ENCODE peak calls at places on chromosomes 3 and 15, in five cellular contexts. U, B, J, I and X are unnamed samples.
A peak's percentile ranks its signal among the peaks of the same experiment; 100 is the strongest.

GRCh38 chr15:42012241-42012640 is 8.6 kb downstream of the PLA2G4E start:
- DNase-seq in J (no peak), B (no peak), I (no peak), U (no peak), X (peak; percentile 39)

GRCh38 chr15:80404719-80405553 is 754 bp downstream of the ARNT2 start:
- DNase-seq in I (peak; percentile 74), J (peak; percentile 67), U (no peak), B (no peak), X (no peak)

GRCh38 chr3:79380581-79380980 is 387.2 kb downstream of the ROBO1 start:
- DNase-seq in J (no peak), B (no peak), I (no peak), U (no peak), X (no peak)

GRCh38 chr3:184336484-184337230 is 743 bp upstream of the FAM131A start:
- DNase-seq in I (no peak), U (peak; percentile 55), J (peak; percentile 83), B (peak; percentile 74), X (peak; percentile 55)

GRCh38 chr3:48157950-48158376 is 30.3 kb downstream of the CDC25A start:
- DNase-seq in J (peak; percentile 87), I (no peak), U (no peak), B (peak; percentile 80), X (peak; percentile 65)

GRCh38 chr15:39181901-39182300 is 399.0 kb upstream of the THBS1 start:
- DNase-seq in B (no peak), I (no peak), J (no peak), U (no peak), X (no peak)

GRCh38 chr3:186132487-186132886 is 23.6 kb upstream of the ETV5 start:
- DNase-seq in I (no peak), U (no peak), B (no peak), J (no peak), X (no peak)

GRCh38 chr15:95262866-95263564 is 1031.7 kb downstream of the MCTP2 start:
- DNase-seq in I (no peak), J (no peak), B (no peak), U (no peak), X (no peak)

GRCh38 chr15:38263996-38264395 is 11.4 kb downstream of the SPRED1 start:
- DNase-seq in U (no peak), B (no peak), J (no peak), I (no peak), X (no peak)

GRCh38 chr3:110526732-110527727 is 544.6 kb upstream of the NECTIN3 start:
- DNase-seq in U (no peak), B (no peak), I (no peak), J (peak; percentile 61), X (no peak)

GRCh38 chr3:179108091-179108490 is 36.5 kb upstream of the ZMAT3 start:
- DNase-seq in U (no peak), B (no peak), I (no peak), J (no peak), X (no peak)

DNA sequence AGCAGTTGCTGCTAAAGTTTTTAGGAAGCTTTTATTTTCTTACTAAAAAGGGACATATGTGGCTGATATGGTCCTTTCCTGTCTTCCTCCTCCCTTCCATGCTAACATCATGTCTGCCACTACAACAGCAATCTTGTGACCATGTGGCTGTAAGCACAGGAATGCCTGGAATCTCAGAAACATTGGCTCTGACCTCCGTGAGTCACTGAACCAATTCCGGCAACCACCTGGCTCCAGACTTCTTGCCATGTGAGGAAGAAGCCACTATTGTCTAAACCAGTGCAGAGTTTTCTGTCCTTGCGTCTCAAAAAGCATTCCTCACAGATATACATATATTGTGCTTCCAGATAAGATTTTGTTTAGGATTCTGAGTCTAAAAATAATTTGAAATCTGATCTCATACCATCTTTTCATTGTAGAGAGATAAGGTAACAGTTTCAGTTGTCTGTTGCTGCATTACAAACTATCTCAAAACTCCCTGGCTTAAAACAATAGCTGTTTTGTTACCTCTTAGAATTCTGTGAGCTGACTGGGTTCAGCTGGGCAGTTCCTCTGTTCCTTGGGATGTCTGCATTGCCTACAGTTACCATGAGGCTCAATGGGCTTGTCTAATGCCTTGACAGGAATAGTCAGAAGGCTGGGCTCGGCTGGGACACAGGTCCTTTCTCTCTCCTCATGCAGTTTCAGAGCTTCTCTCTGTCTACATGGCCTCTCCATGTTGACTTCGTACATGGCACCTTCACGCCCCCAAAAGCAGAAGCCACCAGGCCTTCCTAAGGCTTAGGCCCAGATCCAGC is 77.3 kb upstream of the MAGI1 start:
- DNase-seq in I (no peak), U (peak; percentile 88), J (peak; percentile 83), B (peak; percentile 66), X (peak; percentile 34)
- TF ChIP-seq POLR2AphosphoS5 in I (peak; percentile 83), U (peak; percentile 70), J (no peak), B (no peak), X (peak; percentile 50)

DNA sequence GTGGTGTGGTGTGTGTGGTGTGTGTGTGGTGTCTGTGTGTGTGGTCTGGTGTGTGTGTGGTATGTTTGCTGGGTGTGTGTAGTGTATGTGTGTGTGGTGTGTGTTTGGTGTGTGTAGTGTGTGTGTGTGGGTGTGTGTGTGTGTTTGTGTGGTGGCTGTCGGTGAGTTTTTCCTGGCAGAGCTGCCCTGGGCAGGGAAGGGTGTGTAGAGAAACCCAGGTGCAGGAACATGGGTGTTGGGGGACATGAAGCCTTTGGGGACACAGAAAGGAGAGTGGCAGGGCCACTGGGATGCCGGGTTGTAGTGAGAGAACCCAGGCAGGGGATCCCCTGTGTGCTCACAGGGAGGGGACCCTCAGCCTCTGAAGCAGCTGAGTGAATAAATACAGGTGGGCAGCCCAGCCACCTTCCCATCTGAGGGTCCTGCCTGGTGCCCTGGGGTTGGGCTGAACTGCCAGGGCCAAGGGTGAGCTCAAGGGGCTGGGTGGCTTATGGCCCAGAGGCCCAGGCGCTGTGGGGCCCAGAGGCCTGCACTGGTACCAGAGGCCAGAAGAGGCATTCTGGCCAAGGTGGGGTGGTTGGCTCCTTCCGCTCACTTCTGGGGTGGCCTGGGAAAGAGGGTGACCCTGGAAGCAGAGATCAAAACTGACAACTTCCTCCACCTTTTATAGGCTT is 48.5 kb upstream of the CTSH start:
- DNase-seq in B (no peak), J (no peak), I (no peak), U (no peak), X (no peak)
- TF ChIP-seq POLR2AphosphoS5 in B (no peak), J (no peak), I (no peak), U (no peak), X (no peak)

GRCh38 chr3:15294914-15295313 is 37.5 kb downstream of the SH3BP5 start:
- DNase-seq in B (peak; percentile 72), U (no peak), J (no peak), I (no peak), X (no peak)
- TF ChIP-seq POLR2AphosphoS5 in B (no peak), U (no peak), J (no peak), I (no peak), X (no peak)

GRCh38 chr3:15614958-15615357 is 13.4 kb downstream of the BTD start:
- DNase-seq in I (no peak), J (no peak), B (no peak), U (no peak), X (no peak)
- TF ChIP-seq POLR2AphosphoS5 in I (no peak), J (no peak), B (no peak), U (no peak), X (no peak)

DNA sequence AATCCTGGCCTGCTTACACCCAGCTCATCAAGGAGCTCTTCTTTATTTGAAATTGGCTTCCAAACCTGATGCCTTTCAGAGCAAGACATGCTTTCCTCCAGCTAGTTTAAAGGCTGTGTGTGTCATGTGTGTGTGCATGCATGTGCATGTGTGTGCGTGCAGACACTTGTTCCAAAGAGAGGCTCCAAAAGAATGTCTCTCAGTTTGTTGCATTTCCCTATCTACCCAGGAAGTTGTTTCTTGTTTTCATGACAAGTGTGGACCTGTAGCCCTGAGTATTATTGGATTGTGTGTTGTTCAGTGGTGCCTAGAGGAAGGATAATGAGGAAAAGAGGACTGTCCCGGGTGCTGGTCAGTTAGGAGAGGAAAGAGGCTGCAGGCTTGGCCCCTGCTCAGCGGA is 240.0 kb downstream of the THSD4 start:
- DNase-seq in B (no peak), J (no peak), U (no peak), I (no peak), X (no peak)
- TF ChIP-seq POLR2AphosphoS5 in B (no peak), J (no peak), U (no peak), I (no peak), X (no peak)

GRCh38 chr15:60390931-60391501 is 6.8 kb downstream of the ANXA2 start:
- DNase-seq in I (no peak), J (peak; percentile 61), B (peak; percentile 82), U (peak; percentile 54), X (peak; percentile 42)

GRCh38 chr15:60395276-60396011 is 2.3 kb downstream of the ANXA2 start:
- DNase-seq in U (no peak), J (no peak), I (no peak), B (no peak), X (no peak)

GRCh38 chr15:60392601-60392985 is 5.2 kb downstream of the ANXA2 start:
- DNase-seq in J (peak; percentile 56), B (no peak), U (peak; percentile 49), I (no peak), X (no peak)

GRCh38 chr15:60391722-60392340 is 6.0 kb downstream of the ANXA2 start:
- DNase-seq in B (no peak), I (no peak), J (no peak), U (no peak), X (no peak)

GRCh38 chr15:60392986-60393811 is 4.6 kb downstream of the ANXA2 start:
- DNase-seq in U (peak; percentile 84), B (peak; percentile 92), I (no peak), J (no peak), X (peak; percentile 55)
- TF ChIP-seq POLR2AphosphoS5 in U (peak; percentile 80), B (no peak), I (peak; percentile 79), J (no peak), X (peak; percentile 78)

GRCh38 chr3:196740476-196741400 is 1.1 kb downstream of the PAK2 start:
- DNase-seq in J (peak; percentile 73), U (no peak), I (peak; percentile 92), B (no peak), X (no peak)
- TF ChIP-seq POLR2AphosphoS5 in J (no peak), U (no peak), I (peak; percentile 52), B (no peak), X (no peak)